ENCODE peak calls at places on chromosomes 1 and 21, in seven cellular contexts. One of them, this sample, is unnamed.

GRCh38 chr1:242802973-242803372 is 278.5 kb upstream of the PLD5 start:
- DNase-seq in lower leg skin: no peak
- DNase-seq in GM12892: no peak
- DNase-seq in IMR-90: no peak
- DNase-seq in A549: no peak
- DNase-seq in K562: no peak
- DNase-seq in stomach: no peak
- DNase-seq in this sample: no peak

GRCh38 chr21:42641311-42642218 is 11.9 kb upstream of the PDE9A start:
- DNase-seq in lower leg skin: no peak
- DNase-seq in GM12892: no peak
- DNase-seq in IMR-90: no peak
- DNase-seq in A549: no peak
- DNase-seq in K562: no peak
- DNase-seq in stomach: no peak
- DNase-seq in this sample: no peak

GRCh38 chr1:40640314-40641076 is 25.0 kb downstream of the RIMS3 start:
- DNase-seq in lower leg skin: no peak
- DNase-seq in GM12892: no peak
- DNase-seq in IMR-90: no peak
- DNase-seq in A549: no peak
- DNase-seq in K562: no peak
- DNase-seq in stomach: no peak
- DNase-seq in this sample: no peak

GRCh38 chr1:5110508-5110907 is 456.1 kb downstream of the AJAP1 start:
- DNase-seq in lower leg skin: no peak
- DNase-seq in GM12892: no peak
- DNase-seq in IMR-90: no peak
- DNase-seq in A549: no peak
- DNase-seq in K562: no peak
- DNase-seq in stomach: no peak
- DNase-seq in this sample: no peak

GRCh38 chr1:78227705-78228260 is 182.0 kb downstream of the GIPC2 start:
- DNase-seq in lower leg skin: no peak
- DNase-seq in GM12892: no peak
- DNase-seq in IMR-90: peak
- DNase-seq in A549: no peak
- DNase-seq in K562: no peak
- DNase-seq in stomach: no peak
- DNase-seq in this sample: no peak

GRCh38 chr21:29939859-29940245 is at the start of gene GRIK1:
- DNase-seq in lower leg skin: no peak
- DNase-seq in GM12892: no peak
- DNase-seq in IMR-90: no peak
- DNase-seq in A549: no peak
- DNase-seq in K562: peak
- DNase-seq in stomach: no peak
- DNase-seq in this sample: no peak

GRCh38 chr1:203306089-203306969 is 1.0 kb downstream of the BTG2 start:
- DNase-seq in lower leg skin: peak
- DNase-seq in GM12892: no peak
- DNase-seq in IMR-90: peak
- DNase-seq in A549: peak
- DNase-seq in K562: peak
- DNase-seq in stomach: peak
- DNase-seq in this sample: no peak

GRCh38 chr1:151135433-151136385 is 10.7 kb downstream of the SEMA6C start:
- DNase-seq in lower leg skin: no peak
- DNase-seq in GM12892: no peak
- DNase-seq in IMR-90: no peak
- DNase-seq in A549: no peak
- DNase-seq in K562: no peak
- DNase-seq in stomach: no peak
- DNase-seq in this sample: no peak

GRCh38 chr1:5373281-5373680 is 618.9 kb downstream of the NPHP4 start:
- DNase-seq in lower leg skin: no peak
- DNase-seq in GM12892: no peak
- DNase-seq in IMR-90: no peak
- DNase-seq in A549: no peak
- DNase-seq in K562: no peak
- DNase-seq in stomach: peak
- DNase-seq in this sample: no peak

GRCh38 chr1:30427545-30427944 is 295.8 kb downstream of the MATN1 start:
- DNase-seq in lower leg skin: no peak
- DNase-seq in GM12892: no peak
- DNase-seq in IMR-90: no peak
- DNase-seq in A549: no peak
- DNase-seq in K562: no peak
- DNase-seq in stomach: no peak
- DNase-seq in this sample: no peak

GRCh38 chr1:246609632-246610031 is 43.4 kb downstream of the CNST start:
- DNase-seq in lower leg skin: no peak
- DNase-seq in GM12892: no peak
- DNase-seq in IMR-90: no peak
- DNase-seq in A549: no peak
- DNase-seq in K562: no peak
- DNase-seq in stomach: no peak
- DNase-seq in this sample: no peak

GRCh38 chr21:14215971-14216621 is at the start of gene RBM11:
- DNase-seq in lower leg skin: peak
- DNase-seq in GM12892: peak
- DNase-seq in IMR-90: peak
- DNase-seq in A549: peak
- DNase-seq in K562: peak
- DNase-seq in stomach: peak
- DNase-seq in this sample: peak

GRCh38 chr1:9730096-9730901 is 78.8 kb downstream of the PIK3CD start:
- DNase-seq in lower leg skin: peak
- DNase-seq in GM12892: no peak
- DNase-seq in IMR-90: no peak
- DNase-seq in A549: no peak
- DNase-seq in K562: no peak
- DNase-seq in stomach: no peak
- DNase-seq in this sample: no peak

GRCh38 chr1:93061895-93062792 is 16.9 kb upstream of the MTF2 start:
- DNase-seq in lower leg skin: no peak
- DNase-seq in GM12892: no peak
- DNase-seq in IMR-90: peak
- DNase-seq in A549: peak
- DNase-seq in K562: peak
- DNase-seq in stomach: peak
- DNase-seq in this sample: no peak

GRCh38 chr1:20847619-20848080 is 60.5 kb upstream of the HP1BP3 start:
- DNase-seq in lower leg skin: no peak
- DNase-seq in GM12892: no peak
- DNase-seq in IMR-90: peak
- DNase-seq in A549: peak
- DNase-seq in K562: no peak
- DNase-seq in stomach: no peak
- DNase-seq in this sample: no peak

GRCh38 chr1:226679853-226680516 is 59.1 kb downstream of the ITPKB start:
- DNase-seq in lower leg skin: peak
- DNase-seq in GM12892: peak
- DNase-seq in IMR-90: peak
- DNase-seq in A549: no peak
- DNase-seq in K562: peak
- DNase-seq in stomach: peak
- DNase-seq in this sample: peak

GRCh38 chr21:39315603-39316002 is 2.2 kb upstream of the BRWD1 start:
- DNase-seq in lower leg skin: no peak
- DNase-seq in GM12892: no peak
- DNase-seq in IMR-90: no peak
- DNase-seq in A549: no peak
- DNase-seq in K562: no peak
- DNase-seq in stomach: no peak
- DNase-seq in this sample: no peak

GRCh38 chr1:178538192-178538916 is 25.4 kb downstream of the TEX35 start:
- DNase-seq in lower leg skin: no peak
- DNase-seq in GM12892: no peak
- DNase-seq in IMR-90: peak
- DNase-seq in A549: peak
- DNase-seq in K562: no peak
- DNase-seq in stomach: no peak
- DNase-seq in this sample: no peak

GRCh38 chr1:182092336-182092735 is 30.8 kb upstream of the ZNF648 start:
- DNase-seq in lower leg skin: no peak
- DNase-seq in GM12892: no peak
- DNase-seq in IMR-90: no peak
- DNase-seq in A549: no peak
- DNase-seq in K562: no peak
- DNase-seq in stomach: no peak
- DNase-seq in this sample: no peak

DNA sequence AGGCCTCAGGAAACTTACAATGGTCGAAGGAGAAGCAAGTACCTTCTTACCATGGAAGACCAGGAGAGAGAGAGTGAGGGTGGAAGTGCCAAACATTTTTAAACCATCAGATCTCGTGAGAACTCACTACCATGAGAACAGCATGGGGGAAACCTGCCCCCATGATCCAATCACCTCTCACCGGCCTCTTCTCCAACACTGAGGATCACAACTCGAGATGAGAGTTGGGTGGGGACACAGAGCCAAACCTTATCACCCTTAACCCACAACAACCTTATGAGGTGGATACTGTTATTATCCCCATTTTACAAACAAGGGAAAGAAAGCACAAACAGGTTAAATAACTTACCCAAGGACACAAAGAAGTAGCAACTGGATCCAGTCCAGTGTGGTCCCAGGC is 80.5 kb downstream of the MPZL1 start:
- DNase-seq in lower leg skin: no peak
- DNase-seq in GM12892: no peak
- DNase-seq in IMR-90: no peak
- DNase-seq in A549: no peak
- DNase-seq in K562: no peak
- DNase-seq in stomach: no peak
- DNase-seq in this sample: no peak
- TF ChIP-seq POLR2A in lower leg skin: no peak
- TF ChIP-seq POLR2A in GM12892: no peak
- TF ChIP-seq POLR2A in IMR-90: no peak
- TF ChIP-seq POLR2A in A549: no peak
- TF ChIP-seq POLR2A in K562: no peak
- TF ChIP-seq POLR2A in stomach: no peak
- TF ChIP-seq POLR2A in this sample: no peak

GRCh38 chr1:170721621-170722020 is 57.7 kb downstream of the PRRX1 start:
- DNase-seq in lower leg skin: no peak
- DNase-seq in GM12892: no peak
- DNase-seq in IMR-90: no peak
- DNase-seq in A549: no peak
- DNase-seq in K562: no peak
- DNase-seq in stomach: no peak
- DNase-seq in this sample: no peak

GRCh38 chr1:170729608-170730378 is 65.9 kb downstream of the PRRX1 start:
- DNase-seq in lower leg skin: no peak
- DNase-seq in GM12892: no peak
- DNase-seq in IMR-90: peak
- DNase-seq in A549: no peak
- DNase-seq in K562: no peak
- DNase-seq in stomach: no peak
- DNase-seq in this sample: no peak

GRCh38 chr1:170723518-170723917 is 59.6 kb downstream of the PRRX1 start:
- DNase-seq in lower leg skin: no peak
- DNase-seq in GM12892: no peak
- DNase-seq in IMR-90: no peak
- DNase-seq in A549: no peak
- DNase-seq in K562: no peak
- DNase-seq in stomach: no peak
- DNase-seq in this sample: no peak

GRCh38 chr1:170727953-170728352 is 64.0 kb downstream of the PRRX1 start:
- DNase-seq in lower leg skin: no peak
- DNase-seq in GM12892: no peak
- DNase-seq in IMR-90: no peak
- DNase-seq in A549: no peak
- DNase-seq in K562: no peak
- DNase-seq in stomach: no peak
- DNase-seq in this sample: no peak

DNA sequence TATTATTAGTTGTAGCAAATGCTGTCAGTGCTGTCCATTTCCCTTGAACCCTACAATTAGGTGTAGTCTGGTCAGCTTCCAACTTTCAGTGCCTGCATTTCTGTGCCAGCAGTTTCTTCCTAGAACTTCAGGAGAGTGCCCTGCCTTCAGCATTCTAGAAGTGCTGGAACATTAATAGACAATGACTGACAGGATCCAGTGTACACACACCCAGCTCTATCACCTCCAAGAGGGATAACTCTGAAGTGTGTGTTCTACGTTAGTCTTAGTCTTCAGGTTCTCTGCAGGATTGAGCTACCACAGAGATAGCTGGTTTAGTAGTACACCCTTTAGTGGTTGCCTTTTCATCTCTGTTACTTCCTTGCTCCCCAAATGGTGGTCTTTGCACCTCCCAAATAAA is 61.4 kb downstream of the PRRX1 start:
- DNase-seq in lower leg skin: no peak
- DNase-seq in GM12892: no peak
- DNase-seq in IMR-90: no peak
- DNase-seq in A549: no peak
- DNase-seq in K562: no peak
- DNase-seq in stomach: no peak
- DNase-seq in this sample: no peak
- TF ChIP-seq POLR2A in lower leg skin: no peak
- TF ChIP-seq POLR2A in GM12892: no peak
- TF ChIP-seq POLR2A in IMR-90: no peak
- TF ChIP-seq POLR2A in A549: no peak
- TF ChIP-seq POLR2A in K562: no peak
- TF ChIP-seq POLR2A in stomach: no peak
- TF ChIP-seq POLR2A in this sample: no peak

DNA sequence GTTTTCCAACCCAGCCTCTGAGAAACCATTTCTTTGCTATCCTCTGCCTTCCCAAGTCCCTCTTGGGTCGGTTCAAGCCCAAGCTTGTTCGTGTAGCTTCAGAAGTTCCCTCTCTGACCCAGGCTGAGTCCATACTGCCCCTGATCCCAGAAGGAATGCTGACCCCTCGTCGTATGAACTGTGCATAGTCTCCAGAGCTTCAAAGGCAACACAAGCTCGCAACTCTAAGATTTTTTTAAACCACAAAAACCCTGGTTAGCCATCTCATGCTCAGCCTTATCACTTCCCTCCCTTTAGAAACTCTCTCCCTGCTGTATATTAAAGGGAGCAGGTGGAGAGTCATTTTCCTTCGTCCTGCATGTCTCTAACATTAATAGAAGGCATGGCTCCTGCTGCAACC is 23.8 kb downstream of the EIF2D start:
- DNase-seq in lower leg skin: no peak
- DNase-seq in GM12892: no peak
- DNase-seq in IMR-90: no peak
- DNase-seq in A549: no peak
- DNase-seq in K562: no peak
- DNase-seq in stomach: no peak
- DNase-seq in this sample: no peak
- TF ChIP-seq POLR2A in lower leg skin: no peak
- TF ChIP-seq POLR2A in GM12892: no peak
- TF ChIP-seq POLR2A in IMR-90: no peak
- TF ChIP-seq POLR2A in A549: no peak
- TF ChIP-seq POLR2A in K562: no peak
- TF ChIP-seq POLR2A in stomach: no peak
- TF ChIP-seq POLR2A in this sample: no peak

GRCh38 chr1:98143403-98143802 is 222.6 kb upstream of the DPYD start:
- DNase-seq in lower leg skin: no peak
- DNase-seq in GM12892: no peak
- DNase-seq in IMR-90: peak
- DNase-seq in A549: no peak
- DNase-seq in K562: no peak
- DNase-seq in stomach: no peak
- DNase-seq in this sample: no peak

GRCh38 chr1:98145655-98146054 is 224.8 kb upstream of the DPYD start:
- DNase-seq in lower leg skin: no peak
- DNase-seq in GM12892: no peak
- DNase-seq in IMR-90: no peak
- DNase-seq in A549: no peak
- DNase-seq in K562: no peak
- DNase-seq in stomach: no peak
- DNase-seq in this sample: no peak

GRCh38 chr1:98147280-98147679 is 226.4 kb upstream of the DPYD start:
- DNase-seq in lower leg skin: no peak
- DNase-seq in GM12892: no peak
- DNase-seq in IMR-90: no peak
- DNase-seq in A549: no peak
- DNase-seq in K562: no peak
- DNase-seq in stomach: no peak
- DNase-seq in this sample: no peak
- TF ChIP-seq POLR2A in lower leg skin: no peak
- TF ChIP-seq POLR2A in GM12892: no peak
- TF ChIP-seq POLR2A in IMR-90: no peak
- TF ChIP-seq POLR2A in A549: no peak
- TF ChIP-seq POLR2A in K562: no peak
- TF ChIP-seq POLR2A in stomach: no peak
- TF ChIP-seq POLR2A in this sample: no peak